ENCODE peak calls at places on chromosomes 6 and 20, in five cellular contexts. X is effector memory CD4-positive, alpha-beta T cell; I is stomach; P is BE2C; A is GM23248. M is an unnamed sample.

GRCh38 chr6:158233214-158233795 is 65.2 kb downstream of the GTF2H5 start:
- DNase-seq in X (no peak), I (no peak), P (peak; percentile 57), A (no peak), M (no peak)

GRCh38 chr6:89489078-89489477 is 56.1 kb downstream of the ANKRD6 start:
- DNase-seq in X (no peak), I (no peak), P (no peak), A (no peak), M (no peak)

GRCh38 chr6:166561766-166562165 is 24.7 kb downstream of the RAMACL start:
- DNase-seq in X (no peak), I (no peak), P (no peak), A (peak; percentile 91), M (no peak)

GRCh38 chr20:60581606-60582005 is 623.4 kb downstream of the CDH26 start:
- DNase-seq in X (no peak), I (no peak), P (no peak), A (no peak), M (no peak)

GRCh38 chr20:45305262-45305661 is 1.4 kb upstream of the RBPJL start:
- DNase-seq in X (no peak), I (no peak), P (no peak), A (no peak), M (no peak)

GRCh38 chr20:14700641-14700965 is 363.2 kb upstream of the FLRT3 start:
- DNase-seq in X (no peak), I (no peak), P (no peak), A (peak; percentile 84), M (peak; percentile 14)

GRCh38 chr6:52361945-52362442 is at the start of gene PAQR8:
- DNase-seq in X (peak; percentile 75), I (peak; percentile 74), P (peak; percentile 86), A (peak; percentile 84), M (peak; percentile 86)

GRCh38 chr6:36986704-36987047 is 680 bp upstream of the MTCH1 start:
- DNase-seq in X (no peak), I (no peak), P (no peak), A (no peak), M (no peak)

GRCh38 chr6:142761756-142762155 is 183.2 kb downstream of the HIVEP2 start:
- DNase-seq in X (no peak), I (no peak), P (no peak), A (no peak), M (no peak)
- H3K36me3 ChIP-seq in X (peaks cover 65% of the 10 kb centered on the region), I (peaks cover 50% of the 10 kb centered on the region), P (no peaks in the 10 kb centered on the region), A (peaks cover 25% of the 10 kb centered on the region), M (no peaks in the 10 kb centered on the region)

GRCh38 chr6:33689879-33690278 is 21.6 kb downstream of the UQCC2 start:
- DNase-seq in X (no peak), I (no peak), P (no peak), A (peak; percentile 11), M (no peak)
- H3K36me3 ChIP-seq in X (peaks cover 63% of the 10 kb centered on the region), I (peaks cover 99% of the 10 kb centered on the region), P (no peaks in the 10 kb centered on the region), A (no peaks in the 10 kb centered on the region), M (no peaks in the 10 kb centered on the region)

GRCh38 chr6:34289137-34289536 is 40.3 kb upstream of the SMIM29 start:
- DNase-seq in X (no peak), I (no peak), P (no peak), A (no peak), M (no peak)
- H3K36me3 ChIP-seq in X (peaks cover 24% of the 10 kb centered on the region), I (peaks cover 50% of the 10 kb centered on the region), P (peaks cover 41% of the 10 kb centered on the region), A (peaks cover 18% of the 10 kb centered on the region), M (no peaks in the 10 kb centered on the region)

DNA sequence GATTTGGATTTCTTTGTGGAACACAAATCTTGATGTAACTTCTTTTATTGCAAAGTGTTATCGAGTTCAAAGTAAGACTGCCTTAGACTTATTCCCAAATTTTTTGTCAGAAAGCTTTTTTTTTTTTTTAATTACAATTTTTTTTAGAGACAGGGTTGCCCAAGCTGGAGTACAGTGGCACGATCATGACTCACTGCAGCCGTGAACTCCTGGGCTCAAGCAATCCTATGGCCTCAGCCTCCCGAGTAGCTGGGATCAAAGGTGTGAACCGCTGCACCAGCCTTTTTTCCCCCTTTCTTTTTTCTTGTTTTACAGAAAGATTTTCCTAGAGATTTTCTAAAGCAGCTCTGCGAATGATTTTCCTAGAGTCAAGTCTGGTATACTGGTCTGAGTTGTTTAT is 2.8 kb downstream of the RIOK1 start:
- DNase-seq in X (no peak), I (no peak), P (no peak), A (peak; percentile 44), M (no peak)
- H3K36me3 ChIP-seq in X (peaks cover 22% of the 10 kb centered on the region), I (peaks cover 45% of the 10 kb centered on the region), P (peaks cover 43% of the 10 kb centered on the region), A (peaks cover 28% of the 10 kb centered on the region), M (no peaks in the 10 kb centered on the region)

GRCh38 chr6:33667776-33668175 is 43.7 kb downstream of the UQCC2 start:
- DNase-seq in X (no peak), I (no peak), P (no peak), A (no peak), M (no peak)

GRCh38 chr6:33667072-33667471 is 44.4 kb downstream of the UQCC2 start:
- DNase-seq in X (no peak), I (no peak), P (no peak), A (no peak), M (no peak)

GRCh38 chr6:33670086-33670660 is 41.3 kb downstream of the UQCC2 start:
- DNase-seq in X (no peak), I (no peak), P (no peak), A (no peak), M (no peak)

GRCh38 chr6:33668328-33668727 is 43.2 kb downstream of the UQCC2 start:
- DNase-seq in X (no peak), I (no peak), P (no peak), A (no peak), M (no peak)

DNA sequence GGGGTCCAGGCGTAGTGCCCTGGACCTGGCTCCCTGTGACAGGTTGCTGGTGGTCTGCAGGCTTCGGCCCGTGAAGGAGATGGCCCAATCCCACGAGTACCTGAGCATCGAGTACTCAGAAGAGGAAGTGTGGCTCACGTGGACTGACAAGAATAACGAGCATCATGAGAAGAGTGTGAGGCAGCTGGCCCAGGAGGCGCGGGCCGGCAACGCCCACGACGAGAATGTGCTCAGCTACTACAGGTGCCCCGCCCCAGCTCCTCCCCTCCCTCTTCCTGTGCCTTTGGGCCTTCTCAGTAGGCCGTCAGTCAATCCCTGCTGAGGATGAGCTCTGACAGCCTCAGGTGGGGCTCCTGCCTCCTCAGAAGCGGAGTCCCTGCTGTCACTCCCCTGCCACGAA is 42.6 kb downstream of the UQCC2 start:
- DNase-seq in X (no peak), I (peak; percentile 42), P (no peak), A (no peak), M (peak; percentile 83)
- H3K36me3 ChIP-seq in X (peaks cover 75% of the 10 kb centered on the region), I (peaks cover 98% of the 10 kb centered on the region), P (no peaks in the 10 kb centered on the region), A (no peaks in the 10 kb centered on the region), M (no peaks in the 10 kb centered on the region)

GRCh38 chr6:14082771-14083170 is 34.8 kb upstream of the CD83 start:
- DNase-seq in X (no peak), I (no peak), P (no peak), A (no peak), M (no peak)

GRCh38 chr6:14082287-14082686 is 35.3 kb upstream of the CD83 start:
- DNase-seq in X (no peak), I (no peak), P (no peak), A (no peak), M (no peak)

GRCh38 chr6:14083262-14083661 is 34.3 kb upstream of the CD83 start:
- DNase-seq in X (no peak), I (no peak), P (no peak), A (no peak), M (no peak)

GRCh38 chr6:14085176-14085787 is 32.3 kb upstream of the CD83 start:
- DNase-seq in X (no peak), I (no peak), P (no peak), A (no peak), M (no peak)

DNA sequence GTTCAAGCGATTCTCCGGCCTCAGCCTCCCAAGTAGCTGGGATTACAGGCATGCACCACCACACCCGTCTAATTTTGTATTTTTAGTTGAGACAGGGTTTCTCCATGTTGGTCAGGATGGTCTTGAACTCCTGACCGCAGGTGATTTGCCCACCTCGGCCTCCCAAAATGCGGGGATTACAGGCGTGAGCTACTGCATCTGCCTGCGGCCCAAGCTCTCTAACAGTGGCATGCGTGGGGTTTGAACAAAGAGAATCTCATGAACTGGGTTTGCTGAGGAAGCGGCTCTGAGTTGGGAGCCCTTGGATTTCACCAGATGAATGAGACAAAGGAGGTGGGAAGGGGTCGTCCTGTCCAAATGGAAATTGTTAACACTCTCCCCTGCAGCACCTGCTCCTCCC is 33.2 kb upstream of the CD83 start:
- DNase-seq in X (no peak), I (no peak), P (no peak), A (no peak), M (no peak)
- H3K36me3 ChIP-seq in X (no peaks in the 10 kb centered on the region), I (no peaks in the 10 kb centered on the region), P (no peaks in the 10 kb centered on the region), A (no peaks in the 10 kb centered on the region), M (no peaks in the 10 kb centered on the region)